ENCODE peak calls at places on chromosomes 13 and 19, in six cellular contexts. P, U, R, E, B and Y are unnamed samples.

GRCh38 chr19:16957151-16957662 is 68.4 kb downstream of the F2RL3 start:
- DNase-seq in P (peak), U (no peak), R (peak), E (peak), B (peak), Y (peak)

GRCh38 chr13:21429217-21429616 is 29.9 kb downstream of the ZDHHC20 start:
- DNase-seq in P (no peak), U (no peak), R (no peak), E (no peak), B (no peak), Y (no peak)

GRCh38 chr19:18742838-18743237 is 48.3 kb downstream of the COMP start:
- DNase-seq in P (no peak), U (peak), R (no peak), E (no peak), B (no peak), Y (no peak)

GRCh38 chr13:43309301-43309700 is 285.9 kb downstream of the DNAJC15 start:
- DNase-seq in P (no peak), U (no peak), R (no peak), E (no peak), B (no peak), Y (peak)

GRCh38 chr19:7635670-7636069 is 1.2 kb upstream of the STXBP2 start:
- DNase-seq in P (no peak), U (no peak), R (no peak), E (no peak), B (no peak), Y (no peak)

GRCh38 chr13:110379905-110380341 is 72.8 kb downstream of the COL4A2 start:
- DNase-seq in P (peak), U (no peak), R (peak), E (peak), B (peak), Y (no peak)

GRCh38 chr19:29587518-29587986 is 18.5 kb upstream of the POP4 start:
- DNase-seq in P (no peak), U (no peak), R (peak), E (no peak), B (peak), Y (no peak)

GRCh38 chr19:46710687-46711086 is 6.2 kb downstream of the PRKD2 start:
- DNase-seq in P (no peak), U (no peak), R (no peak), E (no peak), B (no peak), Y (no peak)

GRCh38 chr13:71316964-71317363 is 550.0 kb downstream of the DACH1 start:
- DNase-seq in P (no peak), U (peak), R (no peak), E (no peak), B (no peak), Y (no peak)

GRCh38 chr13:42272115-42272756 is at the start of gene AKAP11:
- DNase-seq in P (peak), U (peak), R (peak), E (peak), B (peak), Y (peak)

GRCh38 chr13:27280009-27280646 is 9.5 kb downstream of the RASL11A start:
- DNase-seq in P (peak), U (no peak), R (peak), E (peak), B (no peak), Y (no peak)

GRCh38 chr13:98461525-98462240 is 115.2 kb downstream of the STK24 start:
- DNase-seq in P (no peak), U (no peak), R (no peak), E (no peak), B (no peak), Y (no peak)

GRCh38 chr13:77637583-77637982 is 59.9 kb upstream of the SLAIN1 start:
- DNase-seq in P (no peak), U (peak), R (no peak), E (no peak), B (no peak), Y (no peak)

GRCh38 chr13:114102521-114103288 is 29.7 kb downstream of the RASA3 start:
- DNase-seq in P (no peak), U (no peak), R (no peak), E (no peak), B (no peak), Y (no peak)

GRCh38 chr19:42386974-42387707 is 3.0 kb downstream of the CNFN start:
- DNase-seq in P (peak), U (peak), R (peak), E (peak), B (peak), Y (peak)

GRCh38 chr19:14337510-14337909 is 43.7 kb upstream of the ADGRE5 start:
- DNase-seq in P (peak), U (peak), R (peak), E (no peak), B (no peak), Y (peak)

GRCh38 chr13:95741584-95742563 is 64.9 kb downstream of the DNAJC3 start:
- DNase-seq in P (no peak), U (no peak), R (no peak), E (no peak), B (no peak), Y (no peak)

GRCh38 chr13:28657784-28658538 is 969 bp upstream of the POMP start:
- DNase-seq in P (peak), U (peak), R (no peak), E (no peak), B (peak), Y (peak)

GRCh38 chr13:48750588-48751383 is 97.1 kb downstream of the CYSLTR2 start:
- DNase-seq in P (peak), U (no peak), R (no peak), E (peak), B (peak), Y (peak)

GRCh38 chr13:30892966-30893365 is 13.1 kb upstream of the MEDAG start:
- DNase-seq in P (peak), U (peak), R (peak), E (no peak), B (peak), Y (peak)

GRCh38 chr13:40596484-40596883 is 70.0 kb downstream of the FOXO1 start:
- DNase-seq in P (no peak), U (no peak), R (no peak), E (no peak), B (no peak), Y (no peak)

GRCh38 chr13:112376050-112376681 is at the start of gene SPACA7:
- DNase-seq in P (no peak), U (no peak), R (no peak), E (no peak), B (no peak), Y (no peak)

GRCh38 chr19:1063030-1063908 is 3.7 kb upstream of the ARHGAP45 start:
- DNase-seq in P (no peak), U (no peak), R (peak), E (no peak), B (peak), Y (no peak)

GRCh38 chr19:38033658-38034150 is 126.7 kb downstream of the SIPA1L3 start:
- DNase-seq in P (peak), U (no peak), R (no peak), E (peak), B (no peak), Y (peak)

GRCh38 chr13:35865341-35866240 is 265.6 kb downstream of the DCLK1 start:
- DNase-seq in P (no peak), U (no peak), R (no peak), E (no peak), B (no peak), Y (no peak)

GRCh38 chr13:35871561-35871960 is 259.6 kb downstream of the DCLK1 start:
- DNase-seq in P (no peak), U (no peak), R (no peak), E (no peak), B (no peak), Y (no peak)

GRCh38 chr13:35872369-35872768 is 258.8 kb downstream of the DCLK1 start:
- DNase-seq in P (no peak), U (no peak), R (no peak), E (no peak), B (no peak), Y (no peak)

DNA sequence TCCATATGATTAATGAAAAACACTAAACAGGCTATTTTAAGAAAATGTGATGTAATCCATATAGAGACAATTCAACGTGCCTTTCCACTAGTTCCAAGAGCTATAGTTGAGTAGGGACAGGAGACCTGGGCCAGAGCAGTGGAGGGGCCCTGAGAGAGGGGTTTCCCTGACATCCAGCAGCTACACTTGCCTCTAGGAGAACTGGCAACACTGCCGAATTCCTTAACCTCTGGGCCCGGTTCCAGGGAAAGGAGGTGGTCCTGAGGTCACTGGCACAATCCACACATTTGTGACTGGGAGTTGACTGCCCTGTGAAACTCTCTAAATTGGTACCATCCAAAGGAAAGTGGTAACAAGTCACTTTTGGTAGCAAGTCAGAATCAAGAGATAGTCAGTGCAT is 264.4 kb downstream of the DCLK1 start:
- DNase-seq in P (no peak), U (no peak), R (no peak), E (peak), B (no peak), Y (peak)
- TF ChIP-seq CTCF in P (no peak), U (no peak), R (no peak), E (no peak), B (no peak), Y (no peak)

GRCh38 chr19:2491130-2491801 is 15.3 kb downstream of the GADD45B start:
- DNase-seq in P (peak), U (peak), R (peak), E (peak), B (peak), Y (peak)
- H3K4me3 ChIP-seq in P (no peak), U (no peak), R (peak), E (no peak), B (no peak), Y (no peak)

GRCh38 chr13:106922384-106922783 is 354.4 kb upstream of the ARGLU1 start:
- DNase-seq in P (no peak), U (no peak), R (no peak), E (no peak), B (no peak), Y (no peak)
- TF ChIP-seq CTCF in P (no peak), U (peak), R (no peak), E (no peak), B (no peak), Y (no peak)

GRCh38 chr13:94143624-94144350 is 335.7 kb downstream of the DCT start:
- DNase-seq in P (no peak), U (no peak), R (no peak), E (no peak), B (no peak), Y (no peak)
- H3K4me3 ChIP-seq in P (no peak), U (no peak), R (no peak), E (no peak), B (no peak), Y (no peak)

DNA sequence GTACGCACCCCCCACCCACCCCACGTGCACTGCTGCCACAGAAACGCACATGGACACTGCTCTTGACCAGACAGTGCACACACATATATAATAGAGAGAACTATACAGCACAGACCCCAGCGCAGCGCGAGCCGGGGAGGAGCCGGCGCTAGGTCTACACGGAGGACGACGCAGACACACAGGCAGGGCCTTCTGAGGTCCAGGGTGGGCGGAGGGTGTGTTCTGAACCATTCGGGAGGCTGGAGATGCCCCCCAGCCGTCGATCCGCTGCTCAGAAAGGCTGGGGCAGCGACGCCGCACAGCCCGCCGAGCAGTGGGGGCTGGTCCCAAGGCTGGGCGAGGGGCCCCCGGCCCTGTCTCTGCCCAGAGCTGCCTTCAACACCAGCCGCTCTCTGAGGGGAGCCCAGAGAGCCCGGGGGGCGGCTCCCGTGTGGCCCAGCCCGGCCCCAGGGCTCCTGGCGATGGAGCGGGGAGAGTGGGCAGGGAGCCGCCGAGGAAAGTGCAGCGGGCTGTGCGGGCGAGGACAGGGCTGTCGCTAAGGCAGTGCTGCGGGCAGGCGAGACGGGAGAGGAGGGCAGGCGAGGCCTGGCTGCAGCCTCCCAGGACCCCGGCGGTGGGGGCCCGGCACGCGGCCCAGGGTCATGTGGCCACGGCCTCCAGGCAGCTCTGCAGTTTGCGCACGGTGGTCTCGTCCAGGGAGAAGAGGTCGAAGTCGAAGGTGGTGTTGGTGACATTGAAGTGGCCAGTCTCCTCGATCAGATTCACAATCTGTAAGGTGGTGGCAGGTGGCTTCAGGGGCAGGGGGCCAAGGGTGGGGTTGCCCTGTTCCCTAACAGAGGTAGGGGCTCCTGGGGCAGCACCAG is 67.1 kb downstream of the MLLT1 start:
- DNase-seq in P (no peak), U (peak), R (no peak), E (no peak), B (no peak), Y (no peak)
- TF ChIP-seq CTCF in P (no peak), U (no peak), R (no peak), E (no peak), B (no peak), Y (no peak)

GRCh38 chr19:45094707-45095106 is 1.7 kb downstream of the PPP1R37 start:
- DNase-seq in P (no peak), U (peak), R (no peak), E (no peak), B (no peak), Y (no peak)
- H3K4me3 ChIP-seq in P (peak), U (no peak), R (peak), E (no peak), B (no peak), Y (peak)

DNA sequence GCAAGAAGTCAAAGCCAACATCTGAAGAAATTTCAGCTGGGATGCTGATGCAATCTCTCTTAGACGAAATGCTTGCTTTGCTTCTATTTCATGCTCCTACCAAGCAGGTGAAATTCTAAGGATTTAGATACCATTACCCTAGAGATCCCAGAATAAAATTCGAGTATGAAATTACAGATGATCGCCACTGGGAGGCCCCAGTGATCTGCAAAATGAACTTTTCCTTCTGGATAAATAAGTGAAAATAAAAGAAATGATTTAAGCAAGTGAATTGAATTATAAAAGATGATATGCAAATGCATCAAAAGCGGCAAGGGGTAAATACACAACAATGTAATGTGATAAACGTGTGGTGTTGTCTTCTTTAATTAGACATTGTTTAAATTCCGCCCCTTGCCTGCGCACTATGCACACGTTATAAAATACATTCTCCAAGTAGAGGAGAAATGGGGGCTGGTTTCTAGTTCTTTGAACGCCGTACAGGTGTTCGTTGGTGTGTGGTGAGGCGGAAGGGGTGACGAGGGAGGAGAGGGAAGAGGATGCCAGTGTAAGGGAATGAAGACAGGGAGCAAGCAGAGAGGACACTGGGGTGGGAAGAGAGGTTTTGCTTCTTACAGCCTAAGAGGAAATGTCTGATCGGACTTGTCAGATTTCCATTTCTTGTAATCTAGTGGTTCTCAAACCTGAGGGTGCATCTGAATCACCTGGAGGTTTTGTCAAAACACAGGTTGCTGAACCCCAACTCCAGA is 58.0 kb downstream of the ERCC5 start:
- DNase-seq in P (peak), U (no peak), R (peak), E (peak), B (peak), Y (peak)
- TF ChIP-seq CTCF in P (peak), U (peak), R (peak), E (peak), B (peak), Y (peak)

GRCh38 chr19:15456871-15457700 is 7.3 kb downstream of the RASAL3 start:
- DNase-seq in P (no peak), U (peak), R (peak), E (no peak), B (no peak), Y (no peak)
- H3K4me3 ChIP-seq in P (no peak), U (no peak), R (peak), E (no peak), B (no peak), Y (no peak)